ENCODE peak calls at places on chromosomes 1 and 21, in nine cellular contexts. S is tibial artery; W is GM12878; I is T-cell; O is kidney epithelial cell; J is Calu3; D is CD8-positive, alpha-beta T cell; C is kidney tubule cell; M is ACHN. E is an unnamed sample.

GRCh38 chr1:213927897-213928296 is 59.9 kb upstream of the PROX1 start:
- DNase-seq in I (no peak), J (no peak), W (no peak), D (no peak), S (no peak), M (no peak), O (no peak), C (no peak), E (no peak)

GRCh38 chr1:3799976-3800685 is 3.8 kb upstream of the LRRC47 start:
- DNase-seq in O (no peak), W (no peak), M (no peak), C (peak), J (no peak), S (no peak), I (no peak), D (no peak), E (no peak)

GRCh38 chr1:172394167-172394751 is 26.2 kb upstream of the C1orf105 start:
- DNase-seq in I (peak), S (no peak), J (peak), O (no peak), M (no peak), C (peak), D (peak), W (peak), E (peak)

GRCh38 chr1:97630281-97630680 is 290.6 kb downstream of the DPYD start:
- DNase-seq in O (no peak), J (no peak), I (no peak), S (no peak), C (no peak), M (no peak), D (no peak), W (no peak), E (no peak)

GRCh38 chr1:64856564-64856963 is 109.8 kb downstream of the JAK1 start:
- DNase-seq in O (no peak), S (no peak), D (no peak), J (no peak), I (no peak), M (no peak), C (peak), W (no peak), E (no peak)

GRCh38 chr1:34696230-34696629 is 58.6 kb upstream of the GJB5 start:
- DNase-seq in S (no peak), M (peak), W (no peak), O (no peak), J (peak), D (no peak), I (no peak), C (peak), E (no peak)

GRCh38 chr1:84603941-84604830 is 29.9 kb upstream of the CTBS start:
- DNase-seq in D (no peak), W (no peak), O (no peak), I (no peak), C (peak), M (no peak), J (peak), S (peak), E (no peak)

GRCh38 chr21:30605968-30606367 is 5.1 kb downstream of the KRTAP22-1 start:
- DNase-seq in C (no peak), M (no peak), S (no peak), D (no peak), J (no peak), W (no peak), O (no peak), I (no peak), E (no peak)

GRCh38 chr1:189619682-189620332 is 857.9 kb downstream of the BRINP3 start:
- DNase-seq in W (no peak), S (no peak), I (no peak), C (peak), J (peak), O (peak), M (peak), D (no peak), E (no peak)

GRCh38 chr1:207039380-207040180 is 7.0 kb upstream of the C1orf116 start:
- DNase-seq in O (no peak), S (no peak), I (no peak), D (no peak), C (no peak), W (no peak), M (no peak), J (no peak), E (no peak)

GRCh38 chr1:54698346-54698745 is 17.3 kb upstream of the TTC4 start:
- DNase-seq in J (no peak), C (no peak), M (no peak), O (no peak), W (no peak), D (no peak), S (no peak), I (no peak), E (no peak)

GRCh38 chr1:181364801-181365200 is 118.5 kb upstream of the CACNA1E start:
- DNase-seq in I (no peak), C (no peak), W (no peak), S (no peak), O (no peak), D (no peak), J (no peak), M (no peak), E (no peak)

GRCh38 chr1:113904292-113904673 is 316 bp downstream of the AP4B1 start:
- DNase-seq in W (no peak), M (no peak), O (no peak), S (no peak), C (no peak), I (no peak), D (no peak), J (no peak), E (no peak)

GRCh38 chr1:19512545-19512944 is 27.2 kb upstream of the CAPZB start:
- DNase-seq in W (no peak), S (no peak), M (no peak), C (peak), J (no peak), I (no peak), D (no peak), O (no peak), E (no peak)

GRCh38 chr1:94395748-94396309 is 22.4 kb upstream of the ABCD3 start:
- DNase-seq in D (no peak), O (no peak), J (no peak), C (peak), S (no peak), W (no peak), I (no peak), M (no peak), E (no peak)

GRCh38 chr1:187871177-187871576 is 1042.4 kb downstream of the PLA2G4A start:
- DNase-seq in O (no peak), J (no peak), M (no peak), D (no peak), W (no peak), S (no peak), I (no peak), C (no peak), E (no peak)

GRCh38 chr1:45820173-45820572 is 16.8 kb downstream of the MAST2 start:
- DNase-seq in C (no peak), M (no peak), I (no peak), J (no peak), W (no peak), O (no peak), D (no peak), S (no peak), E (no peak)

GRCh38 chr1:88061106-88061829 is 622.8 kb upstream of the PKN2 start:
- DNase-seq in W (no peak), J (peak), D (no peak), M (peak), I (no peak), O (no peak), C (peak), S (peak), E (no peak)

GRCh38 chr1:8439015-8439702 is 121.2 kb downstream of the SLC45A1 start:
- DNase-seq in I (no peak), W (no peak), J (peak), D (no peak), S (peak), O (peak), M (peak), C (peak), E (no peak)

E was measured in CD4-positive, alpha-beta T cell.